ENCODE peak calls at places on chromosomes 4 and X, in seven cellular contexts. Q, A, F, M, D, G and R are unnamed samples.

GRCh38 chr4:92600638-92601037 is 296.9 kb downstream of the GRID2 start:
- DNase-seq in Q (no peak), A (no peak), F (peak), M (peak), D (no peak), G (no peak), R (no peak)

GRCh38 chr4:62075082-62075481 is 875.0 kb downstream of the ADGRL3 start:
- DNase-seq in Q (no peak), A (no peak), F (peak), M (no peak), D (no peak), G (no peak), R (no peak)

GRCh38 chr4:103415801-103416200 is 217.7 kb upstream of the CENPE start:
- DNase-seq in Q (no peak), A (no peak), F (no peak), M (no peak), D (no peak), G (no peak), R (no peak)

GRCh38 chrX:42119076-42119475 is 195.7 kb upstream of the CASK start:
- DNase-seq in Q (no peak), A (no peak), F (no peak), M (no peak), D (peak), G (no peak), R (no peak)

GRCh38 chrX:153882086-153882498 is 3.9 kb downstream of the L1CAM start:
- DNase-seq in Q (no peak), A (no peak), F (peak), M (no peak), D (no peak), G (no peak), R (no peak)

GRCh38 chr4:25299476-25300203 is 12.9 kb upstream of the ZCCHC4 start:
- DNase-seq in Q (no peak), A (no peak), F (no peak), M (no peak), D (peak), G (no peak), R (no peak)

GRCh38 chrX:46953597-46953996 is 41.4 kb downstream of the JADE3 start:
- DNase-seq in Q (no peak), A (no peak), F (no peak), M (no peak), D (peak), G (no peak), R (no peak)

GRCh38 chrX:9207142-9207541 is 173.2 kb upstream of the FAM9B start:
- DNase-seq in Q (no peak), A (no peak), F (peak), M (peak), D (no peak), G (no peak), R (no peak)

GRCh38 chrX:71118985-71119535 is 664 bp downstream of the MED12 start:
- DNase-seq in Q (no peak), A (no peak), F (no peak), M (no peak), D (no peak), G (no peak), R (no peak)

GRCh38 chr4:85522836-85523235 is 47.9 kb downstream of the ARHGAP24 start:
- DNase-seq in Q (no peak), A (no peak), F (no peak), M (no peak), D (no peak), G (no peak), R (no peak)

GRCh38 chrX:13005671-13006473 is 31.0 kb downstream of the TMSB4X start:
- DNase-seq in Q (no peak), A (no peak), F (no peak), M (no peak), D (no peak), G (no peak), R (no peak)

GRCh38 chr4:156941940-156942548 is 29.6 kb downstream of the PDGFC start:
- DNase-seq in Q (no peak), A (peak), F (no peak), M (peak), D (peak), G (no peak), R (no peak)

GRCh38 chr4:61336488-61336887 is 136.4 kb downstream of the ADGRL3 start:
- DNase-seq in Q (no peak), A (no peak), F (no peak), M (no peak), D (no peak), G (no peak), R (no peak)

GRCh38 chr4:163448541-163449203 is 24.9 kb downstream of the TKTL2 start:
- DNase-seq in Q (no peak), A (no peak), F (no peak), M (peak), D (no peak), G (no peak), R (no peak)

GRCh38 chr4:3302164-3302785 is 9.5 kb downstream of the RGS12 start:
- DNase-seq in Q (peak), A (no peak), F (peak), M (no peak), D (no peak), G (peak), R (no peak)

GRCh38 chr4:94826206-94826605 is 68.5 kb downstream of the BMPR1B start:
- DNase-seq in Q (no peak), A (no peak), F (no peak), M (no peak), D (no peak), G (no peak), R (no peak)

GRCh38 chr4:185209031-185209851 is at the start of gene SNX25:
- DNase-seq in Q (peak), A (peak), F (peak), M (peak), D (peak), G (peak), R (peak)

GRCh38 chrX:66016905-66017658 is 22.8 kb downstream of the VSIG4 start:
- DNase-seq in Q (no peak), A (no peak), F (no peak), M (no peak), D (no peak), G (no peak), R (no peak)

GRCh38 chr4:182885022-182885737 is 32.0 kb downstream of the DCTD start:
- DNase-seq in Q (no peak), A (no peak), F (no peak), M (no peak), D (no peak), G (no peak), R (no peak)

GRCh38 chr4:68359508-68359907 is 9.6 kb upstream of the YTHDC1 start:
- DNase-seq in Q (no peak), A (no peak), F (no peak), M (no peak), D (no peak), G (no peak), R (no peak)

GRCh38 chr4:94403735-94404134 is 48.0 kb upstream of the PDLIM5 start:
- DNase-seq in Q (no peak), A (no peak), F (no peak), M (no peak), D (no peak), G (no peak), R (no peak)

GRCh38 chr4:41796545-41797210 is 48.2 kb upstream of the PHOX2B start:
- DNase-seq in Q (no peak), A (no peak), F (no peak), M (no peak), D (no peak), G (no peak), R (no peak)

GRCh38 chr4:1556541-1557220 is 127.4 kb downstream of the FAM53A start:
- DNase-seq in Q (no peak), A (no peak), F (no peak), M (no peak), D (no peak), G (no peak), R (no peak)

GRCh38 chr4:98828801-98829200 is 100.1 kb downstream of the EIF4E start:
- DNase-seq in Q (no peak), A (no peak), F (no peak), M (no peak), D (peak), G (no peak), R (no peak)

GRCh38 chr4:74109894-74110605 is 11.1 kb upstream of the CXCL2 start:
- DNase-seq in Q (no peak), A (no peak), F (no peak), M (peak), D (peak), G (no peak), R (no peak)

GRCh38 chr4:150329338-150329737 is 251.1 kb downstream of the DCLK2 start:
- DNase-seq in Q (no peak), A (no peak), F (no peak), M (no peak), D (no peak), G (no peak), R (no peak)

GRCh38 chr4:1365271-1366178 is 18.5 kb downstream of the UVSSA start:
- DNase-seq in Q (no peak), A (no peak), F (peak), M (no peak), D (no peak), G (no peak), R (no peak)